ENCODE peak calls at places on chromosomes 5 and 9, in ten cellular contexts. One of them, this sample, is unnamed.

GRCh38 chr5:76688836-76689235 is 27.1 kb upstream of the F2R start:
- DNase-seq in mammary epithelial cell: no peak
- DNase-seq in adrenal gland: no peak
- DNase-seq in neuronal stem cell: no peak
- DNase-seq in CD8-positive, alpha-beta T cell: no peak
- DNase-seq in heart left ventricle: no peak
- DNase-seq in astrocyte: no peak
- DNase-seq in cardiac muscle cell: no peak
- DNase-seq in ovary: no peak
- DNase-seq in thyroid gland: no peak
- DNase-seq in this sample: no peak

GRCh38 chr9:98096091-98096490 is 22.9 kb downstream of the TRIM14 start:
- DNase-seq in mammary epithelial cell: no peak
- DNase-seq in adrenal gland: no peak
- DNase-seq in neuronal stem cell: no peak
- DNase-seq in CD8-positive, alpha-beta T cell: no peak
- DNase-seq in heart left ventricle: no peak
- DNase-seq in astrocyte: no peak
- DNase-seq in cardiac muscle cell: no peak
- DNase-seq in ovary: no peak
- DNase-seq in thyroid gland: no peak
- DNase-seq in this sample: no peak

GRCh38 chr9:127035948-127036347 is 86.5 kb downstream of the ANGPTL2 start:
- DNase-seq in mammary epithelial cell: no peak
- DNase-seq in adrenal gland: no peak
- DNase-seq in neuronal stem cell: no peak
- DNase-seq in CD8-positive, alpha-beta T cell: no peak
- DNase-seq in heart left ventricle: peak; percentile 71
- DNase-seq in astrocyte: peak; percentile 16
- DNase-seq in cardiac muscle cell: no peak
- DNase-seq in ovary: peak; percentile 56
- DNase-seq in thyroid gland: peak; percentile 31
- DNase-seq in this sample: no peak

GRCh38 chr5:68464424-68464823 is 248.9 kb downstream of the PIK3R1 start:
- DNase-seq in mammary epithelial cell: peak; percentile 50
- DNase-seq in adrenal gland: no peak
- DNase-seq in neuronal stem cell: no peak
- DNase-seq in CD8-positive, alpha-beta T cell: peak; percentile 19
- DNase-seq in heart left ventricle: no peak
- DNase-seq in astrocyte: peak; percentile 42
- DNase-seq in cardiac muscle cell: no peak
- DNase-seq in ovary: no peak
- DNase-seq in thyroid gland: peak; percentile 18
- DNase-seq in this sample: peak; percentile 4

GRCh38 chr5:83197326-83197725 is 120.0 kb downstream of the XRCC4 start:
- DNase-seq in mammary epithelial cell: no peak
- DNase-seq in adrenal gland: no peak
- DNase-seq in neuronal stem cell: no peak
- DNase-seq in CD8-positive, alpha-beta T cell: no peak
- DNase-seq in heart left ventricle: no peak
- DNase-seq in astrocyte: no peak
- DNase-seq in cardiac muscle cell: no peak
- DNase-seq in ovary: no peak
- DNase-seq in thyroid gland: no peak
- DNase-seq in this sample: no peak

GRCh38 chr5:19835442-19835841 is 152.6 kb downstream of the CDH18 start:
- DNase-seq in mammary epithelial cell: no peak
- DNase-seq in adrenal gland: no peak
- DNase-seq in neuronal stem cell: no peak
- DNase-seq in CD8-positive, alpha-beta T cell: no peak
- DNase-seq in heart left ventricle: no peak
- DNase-seq in astrocyte: no peak
- DNase-seq in cardiac muscle cell: no peak
- DNase-seq in ovary: no peak
- DNase-seq in thyroid gland: no peak
- DNase-seq in this sample: no peak

GRCh38 chr9:136529516-136530471 is 16.1 kb downstream of the NOTCH1 start:
- DNase-seq in mammary epithelial cell: no peak
- DNase-seq in adrenal gland: no peak
- DNase-seq in neuronal stem cell: no peak
- DNase-seq in CD8-positive, alpha-beta T cell: no peak
- DNase-seq in heart left ventricle: no peak
- DNase-seq in astrocyte: no peak
- DNase-seq in cardiac muscle cell: no peak
- DNase-seq in ovary: no peak
- DNase-seq in thyroid gland: peak; percentile 24
- DNase-seq in this sample: no peak

GRCh38 chr5:199821-200645 is 8.7 kb downstream of the LRRC14B start:
- DNase-seq in mammary epithelial cell: no peak
- DNase-seq in adrenal gland: no peak
- DNase-seq in neuronal stem cell: no peak
- DNase-seq in CD8-positive, alpha-beta T cell: no peak
- DNase-seq in heart left ventricle: no peak
- DNase-seq in astrocyte: no peak
- DNase-seq in cardiac muscle cell: no peak
- DNase-seq in ovary: no peak
- DNase-seq in thyroid gland: no peak
- DNase-seq in this sample: no peak

GRCh38 chr5:84381501-84382362 is 2.9 kb downstream of the EDIL3 start:
- DNase-seq in mammary epithelial cell: peak; percentile 12
- DNase-seq in adrenal gland: no peak
- DNase-seq in neuronal stem cell: no peak
- DNase-seq in CD8-positive, alpha-beta T cell: no peak
- DNase-seq in heart left ventricle: no peak
- DNase-seq in astrocyte: peak; percentile 59
- DNase-seq in cardiac muscle cell: peak; percentile 0
- DNase-seq in ovary: no peak
- DNase-seq in thyroid gland: no peak
- DNase-seq in this sample: no peak

GRCh38 chr9:124471761-124472160 is 21.5 kb downstream of the ADGRD2 start:
- DNase-seq in mammary epithelial cell: no peak
- DNase-seq in adrenal gland: no peak
- DNase-seq in neuronal stem cell: no peak
- DNase-seq in CD8-positive, alpha-beta T cell: no peak
- DNase-seq in heart left ventricle: peak; percentile 44
- DNase-seq in astrocyte: no peak
- DNase-seq in cardiac muscle cell: no peak
- DNase-seq in ovary: no peak
- DNase-seq in thyroid gland: no peak
- DNase-seq in this sample: no peak

GRCh38 chr9:85290019-85290418 is 451.7 kb downstream of the AGTPBP1 start:
- DNase-seq in mammary epithelial cell: no peak
- DNase-seq in adrenal gland: no peak
- DNase-seq in neuronal stem cell: no peak
- DNase-seq in CD8-positive, alpha-beta T cell: peak; percentile 32
- DNase-seq in heart left ventricle: no peak
- DNase-seq in astrocyte: no peak
- DNase-seq in cardiac muscle cell: no peak
- DNase-seq in ovary: no peak
- DNase-seq in thyroid gland: no peak
- DNase-seq in this sample: no peak

GRCh38 chr5:172403191-172403794 is 51.0 kb downstream of the SH3PXD2B start:
- DNase-seq in mammary epithelial cell: no peak
- DNase-seq in adrenal gland: peak; percentile 75
- DNase-seq in neuronal stem cell: peak; percentile 26
- DNase-seq in CD8-positive, alpha-beta T cell: no peak
- DNase-seq in heart left ventricle: peak; percentile 80
- DNase-seq in astrocyte: peak; percentile 78
- DNase-seq in cardiac muscle cell: peak; percentile 48
- DNase-seq in ovary: peak; percentile 93
- DNase-seq in thyroid gland: peak; percentile 89
- DNase-seq in this sample: no peak

GRCh38 chr5:61290815-61291214 is 41.2 kb upstream of the ZSWIM6 start:
- DNase-seq in mammary epithelial cell: no peak
- DNase-seq in adrenal gland: no peak
- DNase-seq in neuronal stem cell: no peak
- DNase-seq in CD8-positive, alpha-beta T cell: no peak
- DNase-seq in heart left ventricle: no peak
- DNase-seq in astrocyte: peak; percentile 52
- DNase-seq in cardiac muscle cell: no peak
- DNase-seq in ovary: no peak
- DNase-seq in thyroid gland: peak; percentile 27
- DNase-seq in this sample: no peak

GRCh38 chr5:101976933-101977332 is 319.2 kb downstream of the SLCO4C1 start:
- DNase-seq in mammary epithelial cell: no peak
- DNase-seq in adrenal gland: no peak
- DNase-seq in neuronal stem cell: no peak
- DNase-seq in CD8-positive, alpha-beta T cell: no peak
- DNase-seq in heart left ventricle: no peak
- DNase-seq in astrocyte: no peak
- DNase-seq in cardiac muscle cell: no peak
- DNase-seq in ovary: no peak
- DNase-seq in thyroid gland: no peak
- DNase-seq in this sample: no peak

GRCh38 chr9:134028575-134029247 is 3.4 kb downstream of the BRD3OS start:
- DNase-seq in mammary epithelial cell: no peak
- DNase-seq in adrenal gland: no peak
- DNase-seq in neuronal stem cell: no peak
- DNase-seq in CD8-positive, alpha-beta T cell: no peak
- DNase-seq in heart left ventricle: no peak
- DNase-seq in astrocyte: no peak
- DNase-seq in cardiac muscle cell: no peak
- DNase-seq in ovary: no peak
- DNase-seq in thyroid gland: no peak
- DNase-seq in this sample: no peak
- H3K36me3 ChIP-seq in mammary epithelial cell: no peaks in the 10 kb centered on the region
- H3K36me3 ChIP-seq in adrenal gland: no peaks in the 10 kb centered on the region
- H3K36me3 ChIP-seq in neuronal stem cell: peaks cover 73% of the 10 kb centered on the region
- H3K36me3 ChIP-seq in CD8-positive, alpha-beta T cell: no peaks in the 10 kb centered on the region
- H3K36me3 ChIP-seq in heart left ventricle: peaks cover 42% of the 10 kb centered on the region
- H3K36me3 ChIP-seq in astrocyte: peaks cover 6% of the 10 kb centered on the region
- H3K36me3 ChIP-seq in cardiac muscle cell: peaks cover 18% of the 10 kb centered on the region
- H3K36me3 ChIP-seq in ovary: no peaks in the 10 kb centered on the region
- H3K36me3 ChIP-seq in thyroid gland: peaks cover 20% of the 10 kb centered on the region
- H3K36me3 ChIP-seq in this sample: peaks cover 31% of the 10 kb centered on the region

DNA sequence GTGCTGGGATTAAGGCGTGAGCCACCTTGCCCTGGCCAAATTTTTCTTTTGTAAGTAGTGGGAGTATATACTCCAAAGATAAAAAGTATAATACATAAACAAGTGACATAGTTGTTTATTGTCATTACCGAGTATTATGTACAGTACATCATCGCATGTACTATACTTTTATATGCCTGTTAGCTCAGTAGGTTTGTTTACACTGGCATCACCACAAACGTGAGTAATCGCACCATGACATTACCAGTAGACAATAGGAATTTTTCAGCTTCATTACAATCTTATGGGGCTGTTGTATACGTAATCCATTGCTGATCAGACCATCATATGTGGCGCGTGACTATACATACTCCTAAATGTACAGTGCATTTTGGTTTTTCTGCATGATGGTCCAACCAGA is 9.8 kb downstream of the SECISBP2 start:
- DNase-seq in mammary epithelial cell: no peak
- DNase-seq in adrenal gland: no peak
- DNase-seq in neuronal stem cell: no peak
- DNase-seq in CD8-positive, alpha-beta T cell: no peak
- DNase-seq in heart left ventricle: no peak
- DNase-seq in astrocyte: peak; percentile 20
- DNase-seq in cardiac muscle cell: no peak
- DNase-seq in ovary: no peak
- DNase-seq in thyroid gland: no peak
- DNase-seq in this sample: no peak
- H3K36me3 ChIP-seq in mammary epithelial cell: peaks cover 19% of the 10 kb centered on the region
- H3K36me3 ChIP-seq in adrenal gland: no peaks in the 10 kb centered on the region
- H3K36me3 ChIP-seq in neuronal stem cell: peaks cover 96% of the 10 kb centered on the region
- H3K36me3 ChIP-seq in CD8-positive, alpha-beta T cell: peaks cover 45% of the 10 kb centered on the region
- H3K36me3 ChIP-seq in heart left ventricle: peaks cover 73% of the 10 kb centered on the region
- H3K36me3 ChIP-seq in astrocyte: peaks cover 29% of the 10 kb centered on the region
- H3K36me3 ChIP-seq in cardiac muscle cell: peaks cover 46% of the 10 kb centered on the region
- H3K36me3 ChIP-seq in ovary: no peaks in the 10 kb centered on the region
- H3K36me3 ChIP-seq in thyroid gland: peaks cover 36% of the 10 kb centered on the region
- H3K36me3 ChIP-seq in this sample: peaks cover 67% of the 10 kb centered on the region

DNA sequence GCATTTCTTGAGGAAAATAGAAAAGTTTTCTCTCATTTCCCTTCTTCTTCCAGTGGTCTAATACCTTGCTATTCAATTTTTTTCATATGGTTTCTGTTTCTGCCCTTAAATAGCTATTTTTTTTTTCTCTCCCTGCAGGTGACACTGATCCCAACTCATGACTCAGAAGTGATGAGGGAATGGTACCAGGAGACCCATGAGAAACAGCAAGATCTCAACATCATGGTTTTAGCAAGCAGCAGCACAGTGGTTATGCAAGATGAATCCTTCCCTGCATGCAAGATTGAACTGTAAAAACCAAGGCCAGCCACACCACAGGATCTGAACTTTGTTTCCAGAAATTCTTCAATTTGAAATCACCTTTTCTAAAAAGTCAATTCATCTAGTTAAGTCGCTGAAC is 97.7 kb downstream of the MAP1B start:
- DNase-seq in mammary epithelial cell: no peak
- DNase-seq in adrenal gland: no peak
- DNase-seq in neuronal stem cell: no peak
- DNase-seq in CD8-positive, alpha-beta T cell: no peak
- DNase-seq in heart left ventricle: no peak
- DNase-seq in astrocyte: peak; percentile 39
- DNase-seq in cardiac muscle cell: no peak
- DNase-seq in ovary: no peak
- DNase-seq in thyroid gland: no peak
- DNase-seq in this sample: no peak
- H3K36me3 ChIP-seq in mammary epithelial cell: no peaks in the 10 kb centered on the region
- H3K36me3 ChIP-seq in adrenal gland: no peaks in the 10 kb centered on the region
- H3K36me3 ChIP-seq in neuronal stem cell: peaks cover 96% of the 10 kb centered on the region
- H3K36me3 ChIP-seq in CD8-positive, alpha-beta T cell: no peaks in the 10 kb centered on the region
- H3K36me3 ChIP-seq in heart left ventricle: peaks cover 84% of the 10 kb centered on the region
- H3K36me3 ChIP-seq in astrocyte: peaks cover 56% of the 10 kb centered on the region
- H3K36me3 ChIP-seq in cardiac muscle cell: peaks cover 15% of the 10 kb centered on the region
- H3K36me3 ChIP-seq in ovary: no peaks in the 10 kb centered on the region
- H3K36me3 ChIP-seq in thyroid gland: peaks cover 8% of the 10 kb centered on the region
- H3K36me3 ChIP-seq in this sample: no peaks in the 10 kb centered on the region

GRCh38 chr9:121718501-121718900 is 67.1 kb downstream of the DAB2IP start:
- DNase-seq in mammary epithelial cell: peak; percentile 79
- DNase-seq in adrenal gland: no peak
- DNase-seq in neuronal stem cell: no peak
- DNase-seq in CD8-positive, alpha-beta T cell: no peak
- DNase-seq in heart left ventricle: no peak
- DNase-seq in astrocyte: no peak
- DNase-seq in cardiac muscle cell: no peak
- DNase-seq in ovary: no peak
- DNase-seq in thyroid gland: no peak
- DNase-seq in this sample: no peak

GRCh38 chr9:121718063-121718462 is 66.6 kb downstream of the DAB2IP start:
- DNase-seq in mammary epithelial cell: peak; percentile 62
- DNase-seq in adrenal gland: peak; percentile 66
- DNase-seq in neuronal stem cell: peak; percentile 48
- DNase-seq in CD8-positive, alpha-beta T cell: no peak
- DNase-seq in heart left ventricle: no peak
- DNase-seq in astrocyte: peak; percentile 62
- DNase-seq in cardiac muscle cell: peak; percentile 34
- DNase-seq in ovary: peak; percentile 72
- DNase-seq in thyroid gland: peak; percentile 68
- DNase-seq in this sample: no peak

GRCh38 chr9:121714075-121714705 is 62.8 kb downstream of the DAB2IP start:
- DNase-seq in mammary epithelial cell: no peak
- DNase-seq in adrenal gland: no peak
- DNase-seq in neuronal stem cell: no peak
- DNase-seq in CD8-positive, alpha-beta T cell: no peak
- DNase-seq in heart left ventricle: no peak
- DNase-seq in astrocyte: no peak
- DNase-seq in cardiac muscle cell: no peak
- DNase-seq in ovary: no peak
- DNase-seq in thyroid gland: no peak
- DNase-seq in this sample: no peak

GRCh38 chr9:121714873-121715272 is 63.4 kb downstream of the DAB2IP start:
- DNase-seq in mammary epithelial cell: no peak
- DNase-seq in adrenal gland: no peak
- DNase-seq in neuronal stem cell: no peak
- DNase-seq in CD8-positive, alpha-beta T cell: no peak
- DNase-seq in heart left ventricle: no peak
- DNase-seq in astrocyte: no peak
- DNase-seq in cardiac muscle cell: no peak
- DNase-seq in ovary: no peak
- DNase-seq in thyroid gland: no peak
- DNase-seq in this sample: no peak

GRCh38 chr9:121717141-121717749 is 65.8 kb downstream of the DAB2IP start:
- DNase-seq in mammary epithelial cell: peak; percentile 83
- DNase-seq in adrenal gland: no peak
- DNase-seq in neuronal stem cell: no peak
- DNase-seq in CD8-positive, alpha-beta T cell: no peak
- DNase-seq in heart left ventricle: no peak
- DNase-seq in astrocyte: no peak
- DNase-seq in cardiac muscle cell: no peak
- DNase-seq in ovary: no peak
- DNase-seq in thyroid gland: no peak
- DNase-seq in this sample: no peak
- H3K36me3 ChIP-seq in mammary epithelial cell: peaks cover 2% of the 10 kb centered on the region
- H3K36me3 ChIP-seq in adrenal gland: no peaks in the 10 kb centered on the region
- H3K36me3 ChIP-seq in neuronal stem cell: peaks cover 19% of the 10 kb centered on the region
- H3K36me3 ChIP-seq in CD8-positive, alpha-beta T cell: no peaks in the 10 kb centered on the region
- H3K36me3 ChIP-seq in heart left ventricle: no peaks in the 10 kb centered on the region
- H3K36me3 ChIP-seq in astrocyte: no peaks in the 10 kb centered on the region
- H3K36me3 ChIP-seq in cardiac muscle cell: no peaks in the 10 kb centered on the region
- H3K36me3 ChIP-seq in ovary: no peaks in the 10 kb centered on the region
- H3K36me3 ChIP-seq in thyroid gland: no peaks in the 10 kb centered on the region
- H3K36me3 ChIP-seq in this sample: no peaks in the 10 kb centered on the region

This sample was measured in effector memory CD4-positive, alpha-beta T cell.